ENCODE peak calls at places on chromosome 21, in seven cellular contexts. One of them, this sample, is unnamed.

GRCh38 chr21:25501996-25502665 is 105.2 kb downstream of the MRPL39 start:
- DNase-seq in T-helper 9 cell: no peak
- DNase-seq in HFF-Myc: no peak
- DNase-seq in stromal cell of bone marrow: no peak
- DNase-seq in GM10248: no peak
- DNase-seq in C1 segment of cervical spinal cord: no peak
- DNase-seq in activated T-helper 1 cell treated with anti-CD3 and anti-CD28 coated beads, Interleukin-12 subunit alpha, Interleukin-12 subunit beta, Interleukin-2, Interleukin-4 antibody, amounts not matched to agents 30 ng/mL and 10 ng/mL and 1 ng/mL, durations not matched to agents 14 hours and 24 hours and 36 hours: no peak
- DNase-seq in this sample: no peak

GRCh38 chr21:34130598-34130985 is 57.2 kb downstream of the MRPS6 start:
- DNase-seq in C1 segment of cervical spinal cord: no peak
- DNase-seq in stromal cell of bone marrow: no peak
- DNase-seq in activated T-helper 1 cell treated with anti-CD3 and anti-CD28 coated beads, Interleukin-12 subunit alpha, Interleukin-12 subunit beta, Interleukin-2, Interleukin-4 antibody, amounts not matched to agents 30 ng/mL and 10 ng/mL and 1 ng/mL, durations not matched to agents 14 hours and 24 hours and 36 hours: no peak
- DNase-seq in T-helper 9 cell: no peak
- DNase-seq in GM10248: no peak
- DNase-seq in HFF-Myc: no peak
- DNase-seq in this sample: no peak

GRCh38 chr21:45157932-45158331 is 83.6 kb downstream of the ADARB1 start:
- DNase-seq in activated T-helper 1 cell treated with anti-CD3 and anti-CD28 coated beads, Interleukin-12 subunit alpha, Interleukin-12 subunit beta, Interleukin-2, Interleukin-4 antibody, amounts not matched to agents 30 ng/mL and 10 ng/mL and 1 ng/mL, durations not matched to agents 14 hours and 24 hours and 36 hours: no peak
- DNase-seq in C1 segment of cervical spinal cord: no peak
- DNase-seq in HFF-Myc: no peak
- DNase-seq in GM10248: no peak
- DNase-seq in T-helper 9 cell: no peak
- DNase-seq in stromal cell of bone marrow: no peak
- DNase-seq in this sample: no peak

GRCh38 chr21:32705139-32705538 is 22.7 kb downstream of the SYNJ1 start:
- DNase-seq in HFF-Myc: no peak
- DNase-seq in GM10248: no peak
- DNase-seq in C1 segment of cervical spinal cord: no peak
- DNase-seq in stromal cell of bone marrow: no peak
- DNase-seq in activated T-helper 1 cell treated with anti-CD3 and anti-CD28 coated beads, Interleukin-12 subunit alpha, Interleukin-12 subunit beta, Interleukin-2, Interleukin-4 antibody, amounts not matched to agents 30 ng/mL and 10 ng/mL and 1 ng/mL, durations not matched to agents 14 hours and 24 hours and 36 hours: no peak
- DNase-seq in T-helper 9 cell: no peak
- DNase-seq in this sample: no peak

GRCh38 chr21:25334046-25334730 is 273.1 kb downstream of the MRPL39 start:
- DNase-seq in C1 segment of cervical spinal cord: no peak
- DNase-seq in HFF-Myc: no peak
- DNase-seq in stromal cell of bone marrow: no peak
- DNase-seq in GM10248: no peak
- DNase-seq in activated T-helper 1 cell treated with anti-CD3 and anti-CD28 coated beads, Interleukin-12 subunit alpha, Interleukin-12 subunit beta, Interleukin-2, Interleukin-4 antibody, amounts not matched to agents 30 ng/mL and 10 ng/mL and 1 ng/mL, durations not matched to agents 14 hours and 24 hours and 36 hours: no peak
- DNase-seq in T-helper 9 cell: no peak
- DNase-seq in this sample: no peak

GRCh38 chr21:28754862-28755261 is 237.8 kb downstream of the LTN1 start:
- DNase-seq in GM10248: no peak
- DNase-seq in activated T-helper 1 cell treated with anti-CD3 and anti-CD28 coated beads, Interleukin-12 subunit alpha, Interleukin-12 subunit beta, Interleukin-2, Interleukin-4 antibody, amounts not matched to agents 30 ng/mL and 10 ng/mL and 1 ng/mL, durations not matched to agents 14 hours and 24 hours and 36 hours: no peak
- DNase-seq in stromal cell of bone marrow: no peak
- DNase-seq in T-helper 9 cell: no peak
- DNase-seq in HFF-Myc: no peak
- DNase-seq in C1 segment of cervical spinal cord: no peak
- DNase-seq in this sample: no peak

GRCh38 chr21:18334066-18334465 is 69.5 kb downstream of the TMPRSS15 start:
- DNase-seq in GM10248: no peak
- DNase-seq in activated T-helper 1 cell treated with anti-CD3 and anti-CD28 coated beads, Interleukin-12 subunit alpha, Interleukin-12 subunit beta, Interleukin-2, Interleukin-4 antibody, amounts not matched to agents 30 ng/mL and 10 ng/mL and 1 ng/mL, durations not matched to agents 14 hours and 24 hours and 36 hours: no peak
- DNase-seq in C1 segment of cervical spinal cord: no peak
- DNase-seq in stromal cell of bone marrow: no peak
- DNase-seq in HFF-Myc: no peak
- DNase-seq in T-helper 9 cell: no peak
- DNase-seq in this sample: no peak

GRCh38 chr21:34865922-34866271 is 183.2 kb downstream of the RUNX1 start:
- DNase-seq in HFF-Myc: no peak
- DNase-seq in activated T-helper 1 cell treated with anti-CD3 and anti-CD28 coated beads, Interleukin-12 subunit alpha, Interleukin-12 subunit beta, Interleukin-2, Interleukin-4 antibody, amounts not matched to agents 30 ng/mL and 10 ng/mL and 1 ng/mL, durations not matched to agents 14 hours and 24 hours and 36 hours: peak; percentile 23
- DNase-seq in stromal cell of bone marrow: no peak
- DNase-seq in C1 segment of cervical spinal cord: no peak
- DNase-seq in GM10248: peak; percentile 74
- DNase-seq in T-helper 9 cell: no peak
- DNase-seq in this sample: no peak

GRCh38 chr21:38712076-38712475 is 93.7 kb upstream of the ETS2 start:
- DNase-seq in C1 segment of cervical spinal cord: no peak
- DNase-seq in stromal cell of bone marrow: peak; percentile 40
- DNase-seq in HFF-Myc: peak; percentile 32
- DNase-seq in GM10248: no peak
- DNase-seq in T-helper 9 cell: no peak
- DNase-seq in activated T-helper 1 cell treated with anti-CD3 and anti-CD28 coated beads, Interleukin-12 subunit alpha, Interleukin-12 subunit beta, Interleukin-2, Interleukin-4 antibody, amounts not matched to agents 30 ng/mL and 10 ng/mL and 1 ng/mL, durations not matched to agents 14 hours and 24 hours and 36 hours: no peak
- DNase-seq in this sample: no peak

GRCh38 chr21:30194701-30195299 is 21.1 kb downstream of the CLDN8 start:
- DNase-seq in GM10248: no peak
- DNase-seq in HFF-Myc: no peak
- DNase-seq in stromal cell of bone marrow: no peak
- DNase-seq in activated T-helper 1 cell treated with anti-CD3 and anti-CD28 coated beads, Interleukin-12 subunit alpha, Interleukin-12 subunit beta, Interleukin-2, Interleukin-4 antibody, amounts not matched to agents 30 ng/mL and 10 ng/mL and 1 ng/mL, durations not matched to agents 14 hours and 24 hours and 36 hours: no peak
- DNase-seq in T-helper 9 cell: no peak
- DNase-seq in C1 segment of cervical spinal cord: no peak
- DNase-seq in this sample: no peak

GRCh38 chr21:34869541-34869940 is 179.6 kb downstream of the RUNX1 start:
- DNase-seq in activated T-helper 1 cell treated with anti-CD3 and anti-CD28 coated beads, Interleukin-12 subunit alpha, Interleukin-12 subunit beta, Interleukin-2, Interleukin-4 antibody, amounts not matched to agents 30 ng/mL and 10 ng/mL and 1 ng/mL, durations not matched to agents 14 hours and 24 hours and 36 hours: no peak
- DNase-seq in HFF-Myc: no peak
- DNase-seq in C1 segment of cervical spinal cord: no peak
- DNase-seq in T-helper 9 cell: no peak
- DNase-seq in GM10248: no peak
- DNase-seq in stromal cell of bone marrow: no peak
- DNase-seq in this sample: no peak

GRCh38 chr21:34020005-34020847 is 53.2 kb upstream of the MRPS6 start:
- DNase-seq in T-helper 9 cell: no peak
- DNase-seq in C1 segment of cervical spinal cord: no peak
- DNase-seq in GM10248: peak; percentile 25
- DNase-seq in HFF-Myc: no peak
- DNase-seq in activated T-helper 1 cell treated with anti-CD3 and anti-CD28 coated beads, Interleukin-12 subunit alpha, Interleukin-12 subunit beta, Interleukin-2, Interleukin-4 antibody, amounts not matched to agents 30 ng/mL and 10 ng/mL and 1 ng/mL, durations not matched to agents 14 hours and 24 hours and 36 hours: no peak
- DNase-seq in stromal cell of bone marrow: no peak
- DNase-seq in this sample: no peak

GRCh38 chr21:45941338-45941710 is 40.2 kb upstream of the COL6A1 start:
- DNase-seq in activated T-helper 1 cell treated with anti-CD3 and anti-CD28 coated beads, Interleukin-12 subunit alpha, Interleukin-12 subunit beta, Interleukin-2, Interleukin-4 antibody, amounts not matched to agents 30 ng/mL and 10 ng/mL and 1 ng/mL, durations not matched to agents 14 hours and 24 hours and 36 hours: no peak
- DNase-seq in T-helper 9 cell: no peak
- DNase-seq in stromal cell of bone marrow: no peak
- DNase-seq in C1 segment of cervical spinal cord: no peak
- DNase-seq in GM10248: no peak
- DNase-seq in HFF-Myc: no peak
- DNase-seq in this sample: no peak

GRCh38 chr21:46153259-46154154 is 1.9 kb downstream of the FTCD start:
- DNase-seq in T-helper 9 cell: peak; percentile 22
- DNase-seq in GM10248: peak; percentile 73
- DNase-seq in stromal cell of bone marrow: no peak
- DNase-seq in C1 segment of cervical spinal cord: peak; percentile 32
- DNase-seq in activated T-helper 1 cell treated with anti-CD3 and anti-CD28 coated beads, Interleukin-12 subunit alpha, Interleukin-12 subunit beta, Interleukin-2, Interleukin-4 antibody, amounts not matched to agents 30 ng/mL and 10 ng/mL and 1 ng/mL, durations not matched to agents 14 hours and 24 hours and 36 hours: peak; percentile 27
- DNase-seq in HFF-Myc: no peak
- DNase-seq in this sample: no peak

GRCh38 chr21:45293726-45294401 is 6.2 kb upstream of the POFUT2 start:
- DNase-seq in GM10248: no peak
- DNase-seq in activated T-helper 1 cell treated with anti-CD3 and anti-CD28 coated beads, Interleukin-12 subunit alpha, Interleukin-12 subunit beta, Interleukin-2, Interleukin-4 antibody, amounts not matched to agents 30 ng/mL and 10 ng/mL and 1 ng/mL, durations not matched to agents 14 hours and 24 hours and 36 hours: no peak
- DNase-seq in C1 segment of cervical spinal cord: no peak
- DNase-seq in HFF-Myc: no peak
- DNase-seq in T-helper 9 cell: no peak
- DNase-seq in stromal cell of bone marrow: no peak
- DNase-seq in this sample: no peak

GRCh38 chr21:44980562-44981489 is 41.0 kb downstream of the SLX9 start:
- DNase-seq in stromal cell of bone marrow: no peak
- DNase-seq in GM10248: no peak
- DNase-seq in C1 segment of cervical spinal cord: no peak
- DNase-seq in HFF-Myc: no peak
- DNase-seq in activated T-helper 1 cell treated with anti-CD3 and anti-CD28 coated beads, Interleukin-12 subunit alpha, Interleukin-12 subunit beta, Interleukin-2, Interleukin-4 antibody, amounts not matched to agents 30 ng/mL and 10 ng/mL and 1 ng/mL, durations not matched to agents 14 hours and 24 hours and 36 hours: no peak
- DNase-seq in T-helper 9 cell: no peak
- DNase-seq in this sample: no peak

GRCh38 chr21:41509206-41509496 is 1.2 kb upstream of the TMPRSS2 start:
- DNase-seq in C1 segment of cervical spinal cord: no peak
- DNase-seq in T-helper 9 cell: no peak
- DNase-seq in activated T-helper 1 cell treated with anti-CD3 and anti-CD28 coated beads, Interleukin-12 subunit alpha, Interleukin-12 subunit beta, Interleukin-2, Interleukin-4 antibody, amounts not matched to agents 30 ng/mL and 10 ng/mL and 1 ng/mL, durations not matched to agents 14 hours and 24 hours and 36 hours: no peak
- DNase-seq in GM10248: no peak
- DNase-seq in HFF-Myc: no peak
- DNase-seq in stromal cell of bone marrow: no peak
- DNase-seq in this sample: no peak

GRCh38 chr21:41422546-41423372 is 3.3 kb upstream of the MX1 start:
- DNase-seq in HFF-Myc: no peak
- DNase-seq in activated T-helper 1 cell treated with anti-CD3 and anti-CD28 coated beads, Interleukin-12 subunit alpha, Interleukin-12 subunit beta, Interleukin-2, Interleukin-4 antibody, amounts not matched to agents 30 ng/mL and 10 ng/mL and 1 ng/mL, durations not matched to agents 14 hours and 24 hours and 36 hours: no peak
- DNase-seq in C1 segment of cervical spinal cord: no peak
- DNase-seq in stromal cell of bone marrow: no peak
- DNase-seq in GM10248: no peak
- DNase-seq in T-helper 9 cell: no peak
- DNase-seq in this sample: no peak

GRCh38 chr21:36773111-36773510 is 74.2 kb downstream of the SIM2 start:
- DNase-seq in activated T-helper 1 cell treated with anti-CD3 and anti-CD28 coated beads, Interleukin-12 subunit alpha, Interleukin-12 subunit beta, Interleukin-2, Interleukin-4 antibody, amounts not matched to agents 30 ng/mL and 10 ng/mL and 1 ng/mL, durations not matched to agents 14 hours and 24 hours and 36 hours: no peak
- DNase-seq in C1 segment of cervical spinal cord: no peak
- DNase-seq in HFF-Myc: no peak
- DNase-seq in stromal cell of bone marrow: peak; percentile 25
- DNase-seq in GM10248: no peak
- DNase-seq in T-helper 9 cell: no peak
- DNase-seq in this sample: no peak

GRCh38 chr21:45051580-45052434 is 22.6 kb upstream of the ADARB1 start:
- DNase-seq in T-helper 9 cell: no peak
- DNase-seq in activated T-helper 1 cell treated with anti-CD3 and anti-CD28 coated beads, Interleukin-12 subunit alpha, Interleukin-12 subunit beta, Interleukin-2, Interleukin-4 antibody, amounts not matched to agents 30 ng/mL and 10 ng/mL and 1 ng/mL, durations not matched to agents 14 hours and 24 hours and 36 hours: no peak
- DNase-seq in stromal cell of bone marrow: no peak
- DNase-seq in GM10248: no peak
- DNase-seq in HFF-Myc: no peak
- DNase-seq in C1 segment of cervical spinal cord: no peak
- DNase-seq in this sample: no peak

GRCh38 chr21:27572681-27573080 is 605.8 kb upstream of the ADAMTS5 start:
- DNase-seq in T-helper 9 cell: no peak
- DNase-seq in GM10248: no peak
- DNase-seq in HFF-Myc: no peak
- DNase-seq in C1 segment of cervical spinal cord: no peak
- DNase-seq in activated T-helper 1 cell treated with anti-CD3 and anti-CD28 coated beads, Interleukin-12 subunit alpha, Interleukin-12 subunit beta, Interleukin-2, Interleukin-4 antibody, amounts not matched to agents 30 ng/mL and 10 ng/mL and 1 ng/mL, durations not matched to agents 14 hours and 24 hours and 36 hours: no peak
- DNase-seq in stromal cell of bone marrow: peak; percentile 90
- DNase-seq in this sample: no peak

GRCh38 chr21:37168666-37169065 is 95.6 kb downstream of the TTC3 start:
- DNase-seq in T-helper 9 cell: no peak
- DNase-seq in C1 segment of cervical spinal cord: no peak
- DNase-seq in stromal cell of bone marrow: no peak
- DNase-seq in activated T-helper 1 cell treated with anti-CD3 and anti-CD28 coated beads, Interleukin-12 subunit alpha, Interleukin-12 subunit beta, Interleukin-2, Interleukin-4 antibody, amounts not matched to agents 30 ng/mL and 10 ng/mL and 1 ng/mL, durations not matched to agents 14 hours and 24 hours and 36 hours: no peak
- DNase-seq in GM10248: no peak
- DNase-seq in HFF-Myc: no peak
- DNase-seq in this sample: no peak

GRCh38 chr21:45982256-45982757 is 737 bp downstream of the COL6A1 start:
- DNase-seq in stromal cell of bone marrow: no peak
- DNase-seq in activated T-helper 1 cell treated with anti-CD3 and anti-CD28 coated beads, Interleukin-12 subunit alpha, Interleukin-12 subunit beta, Interleukin-2, Interleukin-4 antibody, amounts not matched to agents 30 ng/mL and 10 ng/mL and 1 ng/mL, durations not matched to agents 14 hours and 24 hours and 36 hours: no peak
- DNase-seq in T-helper 9 cell: no peak
- DNase-seq in C1 segment of cervical spinal cord: no peak
- DNase-seq in HFF-Myc: no peak
- DNase-seq in GM10248: no peak
- DNase-seq in this sample: no peak

GRCh38 chr21:45894107-45894810 is 87.3 kb upstream of the COL6A1 start:
- DNase-seq in HFF-Myc: peak; percentile 22
- DNase-seq in C1 segment of cervical spinal cord: no peak
- DNase-seq in stromal cell of bone marrow: peak; percentile 49
- DNase-seq in GM10248: no peak
- DNase-seq in activated T-helper 1 cell treated with anti-CD3 and anti-CD28 coated beads, Interleukin-12 subunit alpha, Interleukin-12 subunit beta, Interleukin-2, Interleukin-4 antibody, amounts not matched to agents 30 ng/mL and 10 ng/mL and 1 ng/mL, durations not matched to agents 14 hours and 24 hours and 36 hours: no peak
- DNase-seq in T-helper 9 cell: no peak
- DNase-seq in this sample: no peak